ENCODE peak calls at places on chromosomes 12 and 14, in four cellular contexts. I is neuronal stem cell, J is Peyer's patch, S is heart right ventricle. U is an unnamed sample. For H3K36me3 and H3K27me3, the result is how much of the 10 kb centered on the place peaks cover.

GRCh38 chr14:105411017-105411941 is 8.3 kb upstream of the MTA1 start:
- DNase-seq in I (no peak), J (peak), S (no peak), U (peak)

GRCh38 chr12:56020437-56021189 is at the start of gene IKZF4:
- DNase-seq in I (peak), J (no peak), S (peak), U (peak)

GRCh38 chr14:99330316-99331240 is 58.6 kb upstream of the BCL11B start:
- DNase-seq in I (no peak), J (no peak), S (no peak), U (peak)

GRCh38 chr14:96081767-96082400 is 42.7 kb downstream of the C14orf132 start:
- DNase-seq in I (no peak), J (no peak), S (no peak), U (no peak)

GRCh38 chr14:76918751-76919421 is 92.7 kb downstream of the LRRC74A start:
- DNase-seq in I (no peak), J (peak), S (peak), U (peak)

GRCh38 chr14:79602742-79603141 is 608.6 kb downstream of the DIO2 start:
- DNase-seq in I (no peak), J (no peak), S (no peak), U (no peak)

GRCh38 chr14:71594828-71595227 is 337.4 kb upstream of the RGS6 start:
- DNase-seq in I (no peak), J (no peak), S (no peak), U (no peak)

GRCh38 chr12:108575199-108575912 is 13.0 kb downstream of the ISCU start:
- DNase-seq in I (no peak), J (no peak), S (no peak), U (no peak)

GRCh38 chr12:131380961-131381705 is 329.8 kb upstream of the SFSWAP start:
- DNase-seq in I (no peak), J (no peak), S (no peak), U (peak)

GRCh38 chr12:6552140-6552551 is 3.7 kb downstream of the IFFO1 start:
- DNase-seq in I (no peak), J (no peak), S (peak), U (peak)
- H3K4me3 ChIP-seq in I (no peak), J (no peak), S (peak), U (no peak)

DNA sequence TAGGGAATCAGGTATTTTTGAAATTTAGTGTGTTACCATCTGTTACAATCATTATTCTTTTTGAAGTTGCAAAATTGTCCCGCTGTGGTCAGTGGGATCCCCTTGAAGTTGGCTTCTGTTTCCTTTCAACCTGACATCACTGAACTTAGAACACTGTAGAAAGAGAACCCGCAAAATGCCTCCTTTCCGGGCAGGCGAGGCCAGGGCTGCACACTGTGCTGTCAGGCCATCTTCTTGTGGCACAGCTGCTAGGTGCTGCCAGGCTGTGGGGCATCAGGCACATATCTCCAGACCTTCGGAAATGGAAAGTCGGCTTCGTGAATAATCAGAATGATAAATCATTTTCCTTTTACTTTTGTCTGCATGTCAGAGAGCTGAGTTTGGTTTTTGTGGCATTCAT is 103.5 kb downstream of the GLT1D1 start:
- DNase-seq in I (no peak), J (no peak), S (no peak), U (no peak)
- H3K36me3 ChIP-seq in I (under half), J (under half), S (under half), U (under half)

GRCh38 chr12:48183876-48184548 is 568 bp downstream of the CCDC184 start:
- DNase-seq in I (no peak), J (no peak), S (no peak), U (peak)

GRCh38 chr12:48184549-48184922 is 1.1 kb downstream of the CCDC184 start:
- DNase-seq in I (no peak), J (no peak), S (no peak), U (peak)

GRCh38 chr12:48182659-48183058 is 785 bp upstream of the CCDC184 start:
- DNase-seq in I (no peak), J (no peak), S (no peak), U (no peak)

GRCh38 chr12:48185181-48185919 is 1.9 kb downstream of the CCDC184 start:
- DNase-seq in I (no peak), J (no peak), S (no peak), U (peak)

DNA sequence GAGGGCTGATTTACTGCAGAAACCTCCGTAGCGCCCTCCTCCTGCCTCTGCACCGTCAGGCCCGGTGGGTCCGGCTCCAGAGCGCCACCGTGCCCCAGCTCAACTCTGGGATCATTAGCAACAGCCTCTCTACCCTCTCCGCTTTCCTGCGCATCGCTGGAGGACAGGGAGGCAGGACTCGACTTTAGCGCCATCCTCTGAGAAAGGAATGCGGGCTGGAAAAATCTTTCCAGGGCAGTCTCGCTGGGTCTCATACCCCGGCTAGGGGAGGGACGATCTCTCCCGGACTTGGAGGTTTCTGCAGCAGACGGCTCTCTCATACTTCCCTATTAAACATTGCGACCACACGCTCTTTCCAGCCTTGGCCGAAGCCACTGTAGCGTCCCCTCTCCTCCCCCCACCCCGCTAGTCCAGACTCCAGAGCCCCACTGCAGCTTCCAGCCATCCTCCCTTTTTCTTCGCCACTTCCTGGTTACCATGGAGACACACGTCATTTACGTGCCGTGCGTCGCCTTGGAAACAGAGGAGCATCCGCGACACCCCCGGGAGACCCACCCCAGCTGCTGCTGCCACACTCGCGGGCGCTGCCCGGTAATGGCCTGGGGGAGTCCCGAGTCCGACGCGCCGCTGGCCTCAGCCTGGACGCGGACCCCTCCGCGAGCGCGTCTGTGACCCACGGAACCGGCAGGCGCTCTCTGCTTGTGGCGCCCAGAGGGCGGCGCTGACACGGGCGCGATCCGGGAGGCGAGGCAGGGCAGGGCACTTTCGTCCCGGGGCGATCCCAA is at the start of gene CCDC184:
- DNase-seq in I (peak), J (peak), S (peak), U (peak)
- H3K27me3 ChIP-seq in I (under half), J (under half), S (under half), U (half or more)

GRCh38 chr14:69844171-69844570 is 35.0 kb upstream of the SMOC1 start:
- DNase-seq in I (no peak), J (no peak), S (no peak), U (no peak)

GRCh38 chr14:69845787-69846186 is 33.4 kb upstream of the SMOC1 start:
- DNase-seq in I (no peak), J (no peak), S (no peak), U (no peak)

GRCh38 chr14:69839661-69840060 is 39.6 kb upstream of the SMOC1 start:
- DNase-seq in I (no peak), J (no peak), S (no peak), U (no peak)

GRCh38 chr14:69845050-69845581 is 34.1 kb upstream of the SMOC1 start:
- DNase-seq in I (no peak), J (no peak), S (no peak), U (no peak)

DNA sequence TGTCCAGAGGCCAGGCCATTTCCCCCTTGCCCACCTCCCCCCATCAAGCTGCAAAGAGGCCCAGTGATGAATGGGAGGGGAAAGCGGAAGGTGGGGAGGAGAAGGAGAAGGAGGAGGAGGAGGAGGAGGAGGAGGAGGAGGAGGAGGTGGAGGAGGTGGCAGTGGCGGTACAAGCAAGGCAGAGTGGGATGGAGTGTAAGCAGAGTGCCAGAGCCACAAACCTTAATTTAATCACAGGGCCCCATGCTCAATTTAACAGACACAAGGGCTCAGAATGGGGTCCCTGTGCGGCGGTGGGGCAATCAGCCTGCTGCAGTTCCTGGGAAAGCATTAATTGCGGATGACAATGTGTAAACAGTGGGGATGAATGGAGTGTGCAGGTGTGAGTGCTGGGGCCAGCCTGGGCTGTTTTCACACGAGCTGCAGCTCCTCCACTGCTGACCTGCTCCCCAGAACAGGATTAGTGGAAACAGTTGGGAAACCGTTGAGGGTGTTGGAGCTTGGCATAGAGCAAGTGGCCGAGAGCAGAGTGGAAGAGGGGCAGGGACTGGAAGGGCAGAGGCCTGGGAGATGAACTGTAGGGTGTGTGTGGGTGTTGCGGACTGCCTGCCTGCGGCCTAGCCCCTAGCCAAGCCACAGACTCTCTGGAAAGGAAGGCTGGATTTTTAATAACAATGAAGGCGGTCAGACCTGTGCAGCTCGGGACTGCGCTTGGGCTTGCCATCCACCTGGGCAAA is 36.4 kb upstream of the SMOC1 start:
- DNase-seq in I (peak), J (no peak), S (no peak), U (no peak)
- H3K4me3 ChIP-seq in I (no peak), J (no peak), S (no peak), U (no peak)

GRCh38 chr14:22875748-22876319 is 4.3 kb downstream of the LRP10 start:
- DNase-seq in I (no peak), J (no peak), S (no peak), U (peak)
- H3K36me3 ChIP-seq in I (under half), J (half or more), S (under half), U (under half)

DNA sequence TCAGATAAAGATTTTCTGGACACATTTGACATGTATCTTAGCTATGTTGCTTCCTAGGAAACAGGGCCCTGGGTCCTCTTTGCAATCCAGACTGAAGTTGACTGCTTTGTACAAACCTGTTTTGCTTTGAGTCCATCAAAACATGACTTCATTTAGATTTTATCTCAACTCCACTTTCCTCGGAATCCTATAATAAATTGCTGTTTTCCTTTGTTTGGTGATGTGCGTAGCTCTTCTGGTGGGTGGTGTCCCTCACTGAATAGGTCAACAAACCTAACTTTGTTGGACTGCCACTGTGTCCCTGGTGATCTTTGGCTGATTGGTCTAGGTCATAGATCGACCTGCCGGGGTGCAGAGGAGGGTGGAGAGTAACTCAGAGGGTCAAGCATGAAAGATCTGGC is 735 bp upstream of the P2RX7 start:
- DNase-seq in I (no peak), J (no peak), S (no peak), U (no peak)
- H3K27me3 ChIP-seq in I (under half), J (under half), S (under half), U (under half)

GRCh38 chr12:110649341-110649847 is 35.5 kb downstream of the TCTN1 start:
- DNase-seq in I (no peak), J (no peak), S (no peak), U (peak)

GRCh38 chr12:110647669-110648068 is 33.7 kb downstream of the TCTN1 start:
- DNase-seq in I (no peak), J (no peak), S (no peak), U (no peak)
- H3K4me3 ChIP-seq in I (no peak), J (no peak), S (no peak), U (no peak)

GRCh38 chr12:3242199-3242863 is 165.2 kb downstream of the TSPAN9 start:
- DNase-seq in I (no peak), J (no peak), S (peak), U (no peak)
- H3K36me3 ChIP-seq in I (under half), J (under half), S (under half), U (under half)

GRCh38 chr12:49537709-49538601 is 875 bp upstream of the KCNH3 start:
- DNase-seq in I (no peak), J (peak), S (no peak), U (peak)

GRCh38 chr12:49537231-49537708 is 1.6 kb upstream of the KCNH3 start:
- DNase-seq in I (no peak), J (no peak), S (no peak), U (peak)

GRCh38 chr12:49540229-49541139 is 1.7 kb downstream of the KCNH3 start:
- DNase-seq in I (no peak), J (peak), S (no peak), U (peak)

GRCh38 chr12:49539406-49540228 is 787 bp downstream of the KCNH3 start:
- DNase-seq in I (no peak), J (peak), S (no peak), U (peak)

GRCh38 chr12:49538740-49539403 is at the start of gene KCNH3:
- DNase-seq in I (peak), J (peak), S (peak), U (peak)
- H3K27me3 ChIP-seq in I (under half), J (under half), S (under half), U (half or more)